ENCODE peak calls at places on chromosome 7, in eight cellular contexts. N is A673; A is A549; L is T-helper 9 cell; G is heart right ventricle; E is cardiac septum; W is activated naive CD4-positive, alpha-beta T cell treated with anti-CD3 and anti-CD28 coated beads, Interleukin-2, amount 10 ng/mL, durations not matched to agents 7 days and 5 days; R is left cardiac atrium. Q is an unnamed sample.

GRCh38 chr7:28754027-28754426 is 204.1 kb downstream of the TRIL start:
- DNase-seq in G (no peak), N (peak; percentile 22), E (no peak), A (no peak), W (no peak), R (no peak), L (no peak), Q (no peak)

GRCh38 chr7:129110575-129111376 is 33.7 kb upstream of the TSPAN33 start:
- DNase-seq in N (peak; percentile 18), L (no peak), G (no peak), W (no peak), E (no peak), R (no peak), A (peak; percentile 29), Q (no peak)

GRCh38 chr7:135536160-135536559 is 21.6 kb upstream of the NUP205 start:
- DNase-seq in A (peak; percentile 46), W (no peak), R (no peak), E (no peak), L (no peak), G (no peak), N (peak; percentile 54), Q (no peak)

GRCh38 chr7:103573479-103574058 is 127.6 kb upstream of the SLC26A5 start:
- DNase-seq in G (no peak), W (no peak), E (no peak), A (peak; percentile 29), R (no peak), L (no peak), N (peak; percentile 45), Q (no peak)

GRCh38 chr7:51543801-51544553 is 227.4 kb upstream of the COBL start:
- DNase-seq in R (no peak), A (no peak), L (no peak), N (no peak), E (no peak), W (no peak), G (no peak), Q (no peak)

GRCh38 chr7:147443942-147444341 is 1146.6 kb upstream of the C7orf33 start:
- DNase-seq in L (no peak), G (no peak), N (no peak), R (no peak), A (no peak), E (no peak), W (no peak), Q (no peak)

GRCh38 chr7:84088669-84089278 is 105.8 kb downstream of the SEMA3A start:
- DNase-seq in W (no peak), G (no peak), A (no peak), N (no peak), L (no peak), R (no peak), E (no peak), Q (no peak)

GRCh38 chr7:106075937-106076336 is 36.2 kb downstream of the SYPL1 start:
- DNase-seq in E (no peak), G (no peak), W (no peak), L (no peak), R (no peak), N (no peak), A (no peak), Q (no peak)

GRCh38 chr7:136923111-136923510 is 54.7 kb downstream of the CHRM2 start:
- DNase-seq in W (no peak), A (no peak), E (no peak), N (no peak), R (no peak), G (no peak), L (no peak), Q (no peak)

GRCh38 chr7:87475359-87476178 is at the start of gene ABCB4:
- DNase-seq in N (no peak), L (no peak), E (no peak), A (no peak), R (peak; percentile 31), W (no peak), G (peak; percentile 7), Q (no peak)

GRCh38 chr7:139777948-139778841 is at the start of gene HIPK2:
- DNase-seq in R (peak; percentile 89), E (peak; percentile 88), W (peak; percentile 78), L (peak; percentile 61), N (peak; percentile 85), G (peak; percentile 81), A (peak; percentile 65), Q (peak; percentile 72)

GRCh38 chr7:79217468-79217867 is 236.0 kb downstream of the MAGI2 start:
- DNase-seq in R (no peak), N (no peak), G (no peak), W (no peak), A (no peak), L (no peak), E (no peak), Q (no peak)

GRCh38 chr7:46071076-46071475 is 150.0 kb upstream of the IGFBP3 start:
- DNase-seq in A (no peak), E (no peak), G (no peak), L (no peak), N (no peak), W (no peak), R (no peak), Q (no peak)

GRCh38 chr7:100157334-100158228 is 942 bp downstream of the TRAPPC14 start:
- DNase-seq in W (no peak), R (no peak), N (no peak), E (no peak), L (no peak), G (no peak), A (peak; percentile 60), Q (no peak)

GRCh38 chr7:149825567-149826343 is 12.4 kb upstream of the ZNF862 start:
- DNase-seq in A (no peak), G (no peak), W (no peak), R (no peak), E (peak; percentile 76), L (no peak), N (no peak), Q (no peak)

GRCh38 chr7:108222236-108222892 is 92.2 kb upstream of the LAMB4 start:
- DNase-seq in E (no peak), N (no peak), R (no peak), G (no peak), A (peak; percentile 54), W (no peak), L (no peak), Q (no peak)

GRCh38 chr7:78620931-78621330 is 822.4 kb downstream of the PHTF2 start:
- DNase-seq in L (no peak), G (no peak), A (peak; percentile 5), R (no peak), E (no peak), N (peak; percentile 6), W (no peak), Q (no peak)

GRCh38 chr7:122715183-122715582 is 12.5 kb upstream of the RNF148 start:
- DNase-seq in R (no peak), G (no peak), A (no peak), W (no peak), L (no peak), E (no peak), N (no peak), Q (no peak)

GRCh38 chr7:44909596-44909995 is 24.3 kb upstream of the PURB start:
- DNase-seq in W (no peak), L (no peak), G (no peak), A (no peak), E (no peak), R (no peak), N (no peak), Q (no peak)

GRCh38 chr7:94409561-94409960 is 14.9 kb downstream of the COL1A2 start:
- DNase-seq in A (no peak), E (no peak), G (no peak), W (no peak), N (no peak), R (no peak), L (no peak), Q (no peak)

GRCh38 chr7:99393363-99394187 is 14.8 kb downstream of the PDAP1 start:
- DNase-seq in G (peak; percentile 62), N (peak; percentile 51), R (peak; percentile 71), A (no peak), E (no peak), L (no peak), W (no peak), Q (no peak)

GRCh38 chr7:6446977-6447588 is 671 bp downstream of the DAGLB start:
- DNase-seq in G (peak; percentile 64), L (peak; percentile 16), N (peak; percentile 74), A (peak; percentile 86), R (peak; percentile 83), E (peak; percentile 83), W (peak; percentile 46), Q (peak; percentile 38)

GRCh38 chr7:142792129-142792528 is 21.4 kb downstream of the PRSS2 start:
- DNase-seq in W (no peak), L (no peak), N (no peak), G (no peak), A (no peak), E (peak; percentile 36), R (no peak), Q (no peak)

GRCh38 chr7:100826546-100827329 is 585 bp downstream of the EPHB4 start:
- DNase-seq in G (no peak), R (no peak), L (no peak), N (peak; percentile 31), W (no peak), E (no peak), A (no peak), Q (no peak)

GRCh38 chr7:130922206-130923112 is 188.5 kb upstream of the KLF14 start:
- DNase-seq in G (no peak), A (no peak), N (peak; percentile 31), W (no peak), R (no peak), E (no peak), L (no peak), Q (no peak)

GRCh38 chr7:158442260-158442659 is 145.4 kb downstream of the PTPRN2 start:
- DNase-seq in W (no peak), G (no peak), E (no peak), R (no peak), L (no peak), N (no peak), A (peak; percentile 43), Q (no peak)

GRCh38 chr7:101985646-101986199 is 168.3 kb downstream of the CUX1 start:
- DNase-seq in G (no peak), L (no peak), N (no peak), A (no peak), W (no peak), E (no peak), R (no peak), Q (no peak)

GRCh38 chr7:28364082-28364481 is 48.2 kb upstream of the CREB5 start:
- DNase-seq in R (no peak), E (no peak), N (no peak), A (peak; percentile 16), L (no peak), G (no peak), W (no peak), Q (no peak)

GRCh38 chr7:111030358-111030735 is 60.6 kb upstream of the LRRN3 start:
- DNase-seq in G (no peak), N (no peak), E (no peak), W (no peak), L (no peak), A (no peak), R (no peak), Q (no peak)

GRCh38 chr7:112995091-112995824 is 91.4 kb downstream of the GPR85 start:
- DNase-seq in W (no peak), N (no peak), A (no peak), L (no peak), E (no peak), G (peak; percentile 54), R (no peak), Q (no peak)

GRCh38 chr7:132140341-132140740 is 435.9 kb downstream of the PLXNA4 start:
- DNase-seq in L (no peak), N (no peak), E (no peak), G (no peak), R (peak; percentile 28), A (no peak), W (no peak), Q (no peak)

GRCh38 chr7:76424413-76425111 is at the start of gene ZP3:
- DNase-seq in G (no peak), R (no peak), A (no peak), L (no peak), E (no peak), N (no peak), W (peak; percentile 21), Q (no peak)

Q was measured in activated CD4-positive, alpha-beta memory T cell treated with anti-CD3 and anti-CD28 coated beads, Interleukin-2, amount 10 ng/mL, durations not matched to agents 7 days and 5 days.